ENCODE peak calls at places on chromosome 21, in four cellular contexts. E, C, W and R are unnamed samples. For H3K27me3, the result is how much of the 10 kb centered on the place peaks cover.

GRCh38 chr21:33640697-33641338 is 723 bp downstream of the CRYZL1 start:
- DNase-seq in E (peak), C (no peak), W (peak), R (no peak)

GRCh38 chr21:37225440-37225839 is 41.7 kb downstream of the VPS26C start:
- DNase-seq in E (no peak), C (no peak), W (no peak), R (no peak)

GRCh38 chr21:25215698-25216384 is 391.4 kb downstream of the MRPL39 start:
- DNase-seq in E (no peak), C (no peak), W (no peak), R (no peak)

GRCh38 chr21:17848228-17848627 is 29.1 kb upstream of the C21orf91 start:
- DNase-seq in E (no peak), C (no peak), W (peak), R (peak)

GRCh38 chr21:16534408-16535099 is 804.8 kb downstream of the USP25 start:
- DNase-seq in E (peak), C (no peak), W (peak), R (peak)

GRCh38 chr21:37350472-37350871 is 16.1 kb upstream of the DYRK1A start:
- DNase-seq in E (no peak), C (no peak), W (no peak), R (no peak)

GRCh38 chr21:26715878-26716506 is 129.2 kb downstream of the ADAMTS1 start:
- DNase-seq in E (peak), C (no peak), W (peak), R (no peak)

GRCh38 chr21:43343992-43344886 is 82.7 kb downstream of the SIK1 start:
- DNase-seq in E (peak), C (no peak), W (no peak), R (no peak)

GRCh38 chr21:35170818-35171217 is 121.7 kb upstream of the RUNX1 start:
- DNase-seq in E (no peak), C (no peak), W (no peak), R (no peak)

GRCh38 chr21:35168702-35169101 is 119.6 kb upstream of the RUNX1 start:
- DNase-seq in E (no peak), C (no peak), W (no peak), R (no peak)

GRCh38 chr21:35171385-35171784 is 122.3 kb upstream of the RUNX1 start:
- DNase-seq in E (no peak), C (no peak), W (no peak), R (no peak)

GRCh38 chr21:35169574-35169973 is 120.5 kb upstream of the RUNX1 start:
- DNase-seq in E (no peak), C (no peak), W (no peak), R (no peak)

DNA sequence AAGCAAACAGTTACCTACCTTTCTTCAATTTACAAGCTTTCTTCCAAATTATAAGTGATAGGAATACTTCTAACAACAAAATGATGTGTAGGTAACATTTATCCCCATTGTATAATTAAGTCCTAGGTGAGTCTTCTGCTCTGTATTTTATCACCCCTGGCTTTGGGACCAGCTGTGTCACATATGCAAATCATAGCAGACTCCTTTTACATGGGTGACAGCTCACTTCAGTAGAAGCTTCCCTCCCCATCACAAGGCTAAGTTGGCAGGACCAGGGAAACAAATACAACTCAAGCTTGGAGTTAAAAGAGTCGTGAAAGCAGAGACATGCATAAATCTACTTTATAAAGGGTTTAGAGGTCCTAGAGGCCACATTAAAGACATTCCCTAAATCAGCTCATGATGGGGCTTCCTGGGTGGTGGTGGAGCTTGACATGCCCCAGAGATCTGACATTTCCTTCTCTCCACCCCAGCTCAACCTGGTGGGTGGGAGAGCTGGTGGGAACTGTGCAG is 121.2 kb upstream of the RUNX1 start:
- DNase-seq in E (no peak), C (no peak), W (no peak), R (no peak)
- H3K27me3 ChIP-seq in E (under half), C (under half), W (under half), R (under half)

DNA sequence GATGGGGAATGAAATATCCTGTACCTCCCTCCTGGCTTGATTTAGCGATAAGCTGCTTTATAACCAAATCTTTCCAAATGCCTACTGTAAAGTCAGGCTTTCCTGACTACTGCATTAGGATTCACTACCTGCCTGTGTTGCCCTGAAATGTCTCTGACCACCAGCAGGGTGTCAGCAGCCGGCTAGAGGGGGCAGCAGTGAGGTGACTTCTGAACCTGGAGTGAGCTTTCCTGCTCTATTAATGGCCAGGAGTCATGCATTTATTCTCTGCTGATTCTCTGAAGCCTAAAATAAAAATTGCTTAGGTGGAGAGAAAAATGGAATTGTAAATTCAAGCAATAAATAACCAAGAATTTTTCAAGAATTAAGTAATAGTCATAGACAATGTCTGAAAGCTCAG is 2.5 kb downstream of the BACE2 start:
- DNase-seq in E (peak), C (no peak), W (peak), R (no peak)
- H3K4me3 ChIP-seq in E (no peak), C (peak), W (peak), R (no peak)

GRCh38 chr21:38492002-38492401 is 6.3 kb downstream of the ERG start:
- DNase-seq in E (no peak), C (no peak), W (no peak), R (no peak)
- H3K27me3 ChIP-seq in E (under half), C (under half), W (under half), R (under half)

DNA sequence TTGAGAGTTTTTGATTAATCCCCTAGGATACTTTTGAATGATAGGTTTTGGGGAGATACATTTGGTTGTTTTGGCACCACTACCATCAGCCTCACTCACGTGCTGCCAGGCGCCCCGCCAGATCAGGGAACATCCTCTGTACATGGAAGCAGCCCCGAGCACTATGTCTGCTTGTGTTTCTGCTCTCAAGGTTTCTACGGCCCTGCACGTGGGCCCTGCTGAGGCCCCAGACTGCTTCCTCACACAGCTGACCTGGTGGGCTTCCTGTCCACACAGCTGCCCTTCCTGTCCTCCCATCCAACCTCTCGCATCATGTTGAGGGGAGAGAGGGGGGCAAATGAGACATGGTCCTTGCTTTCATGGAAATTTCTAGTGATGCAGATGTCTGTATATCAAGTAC is 20.0 kb downstream of the ADARB1 start:
- DNase-seq in E (no peak), C (no peak), W (no peak), R (no peak)
- H3K4me3 ChIP-seq in E (no peak), C (no peak), W (no peak), R (no peak)

DNA sequence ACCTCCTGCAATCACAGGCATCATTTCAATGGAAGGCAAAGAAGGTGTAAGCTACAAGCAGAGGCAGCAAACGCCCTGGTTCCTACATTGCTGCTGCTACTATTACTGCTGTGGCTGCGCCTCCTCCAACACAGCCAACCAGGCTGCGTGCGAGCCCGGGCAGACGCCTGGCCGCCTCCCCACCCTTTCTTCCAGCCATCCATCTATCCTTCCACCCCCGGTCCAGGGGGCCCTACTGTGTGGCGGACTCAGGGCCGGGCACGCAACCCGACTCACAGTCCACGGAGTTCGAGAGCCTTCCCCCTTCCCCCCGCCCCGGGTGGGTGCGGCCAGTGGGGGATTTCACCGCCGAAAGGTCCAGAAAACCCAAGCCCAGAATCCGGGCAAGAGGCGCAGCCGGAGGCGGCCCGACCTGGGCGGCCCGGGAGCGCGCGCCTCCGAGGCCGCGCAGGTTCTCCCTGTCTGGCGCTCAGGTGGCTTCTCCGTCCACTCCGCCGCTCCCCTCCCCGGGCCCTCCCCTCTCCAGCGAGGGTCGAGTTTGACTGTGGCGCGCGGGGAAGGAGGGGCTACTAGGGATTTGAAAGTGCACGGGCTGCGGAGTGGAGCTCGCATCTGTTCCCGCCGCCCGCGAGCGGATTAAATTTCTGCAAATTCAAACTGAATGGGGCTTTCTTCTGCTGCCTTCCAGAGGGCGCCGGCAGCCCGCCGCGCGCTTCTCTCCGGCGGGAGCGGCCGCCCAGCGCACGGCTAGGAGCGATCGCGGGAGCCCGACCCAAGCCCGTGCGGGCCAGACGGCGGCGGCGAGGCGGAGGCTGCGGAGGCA is at the start of gene HUNK:
- DNase-seq in E (peak), C (no peak), W (peak), R (peak)
- H3K27me3 ChIP-seq in E (under half), C (under half), W (under half), R (under half)